ENCODE peak calls at places on chromosome 20, in four cellular contexts. S is HepG2, W is K562, M is SK-N-SH. L is an unnamed sample.

GRCh38 chr20:47776639-47777038 is 8.6 kb downstream of the SULF2 start:
- DNase-seq in S (no peak), W (no peak), M (no peak), L (no peak)

GRCh38 chr20:40892642-40893041 is 136.0 kb upstream of the TOP1 start:
- DNase-seq in S (no peak), W (no peak), M (no peak), L (no peak)

GRCh38 chr20:41889125-41889870 is 271.1 kb upstream of the CHD6 start:
- DNase-seq in M (peak), S (peak), W (peak), L (peak)

GRCh38 chr20:63754008-63754407 is 14.4 kb downstream of the SLC2A4RG start:
- DNase-seq in W (no peak), S (no peak), M (peak), L (no peak)

GRCh38 chr20:58402305-58402704 is 13.3 kb downstream of the VAPB start:
- DNase-seq in M (no peak), S (no peak), W (no peak), L (no peak)

GRCh38 chr20:56630086-56630493 is 984 bp downstream of the TFAP2C start:
- DNase-seq in M (peak), S (no peak), W (peak), L (peak)

GRCh38 chr20:10065154-10065833 is 30.5 kb downstream of the ANKEF1 start:
- DNase-seq in W (no peak), M (no peak), S (no peak), L (no peak)

GRCh38 chr20:1431158-1431557 is 35.5 kb downstream of the NSFL1C start:
- DNase-seq in W (no peak), S (no peak), M (no peak), L (no peak)

GRCh38 chr20:47305667-47306066 is 50.8 kb downstream of the ZMYND8 start:
- DNase-seq in M (no peak), S (no peak), W (no peak), L (no peak)

GRCh38 chr20:49245921-49246740 is 26.9 kb downstream of the DDX27 start:
- DNase-seq in M (peak), W (peak), S (peak), L (peak)

GRCh38 chr20:3231116-3231515 is 7.9 kb downstream of the SLC4A11 start:
- DNase-seq in S (no peak), W (no peak), M (no peak), L (no peak)

GRCh38 chr20:38726849-38727601 is 2.7 kb downstream of the SLC32A1 start:
- DNase-seq in W (peak), M (peak), S (peak), L (no peak)

GRCh38 chr20:43846516-43846905 is 68.1 kb upstream of the TOX2 start:
- DNase-seq in S (no peak), M (no peak), W (no peak), L (no peak)

GRCh38 chr20:17202668-17203067 is 24.2 kb upstream of the PCSK2 start:
- DNase-seq in S (no peak), W (no peak), M (no peak), L (no peak)

GRCh38 chr20:40991181-40991889 is 37.3 kb upstream of the TOP1 start:
- DNase-seq in M (no peak), W (no peak), S (no peak), L (no peak)

GRCh38 chr20:1761116-1761515 is 103.5 kb upstream of the SIRPG start:
- DNase-seq in M (no peak), S (no peak), W (no peak), L (peak)

GRCh38 chr20:62485062-62485700 is 9.4 kb upstream of the GATA5 start:
- DNase-seq in W (peak), M (no peak), S (no peak), L (no peak)

GRCh38 chr20:48066256-48066655 is 281.0 kb upstream of the SULF2 start:
- DNase-seq in W (no peak), M (no peak), S (no peak), L (no peak)

GRCh38 chr20:62129731-62130531 is 7.7 kb downstream of the LSM14B start:
- DNase-seq in W (no peak), M (no peak), S (no peak), L (no peak)

GRCh38 chr20:61806995-61807394 is 258.7 kb downstream of the TAF4 start:
- DNase-seq in S (no peak), W (no peak), M (no peak), L (no peak)

GRCh38 chr20:38905375-38905774 is 20.8 kb upstream of the FAM83D start:
- DNase-seq in W (no peak), S (no peak), M (no peak), L (no peak)

GRCh38 chr20:10619427-10619826 is 54.4 kb downstream of the JAG1 start:
- DNase-seq in W (no peak), S (no peak), M (no peak), L (peak)

GRCh38 chr20:35568645-35569044 is 26.8 kb downstream of the ERGIC3 start:
- DNase-seq in W (peak), S (peak), M (peak), L (peak)

GRCh38 chr20:1209447-1210387 is 6.5 kb downstream of the C20orf202 start:
- DNase-seq in W (no peak), M (no peak), S (no peak), L (peak)

GRCh38 chr20:5080384-5080877 is 39.3 kb downstream of the PCNA start:
- DNase-seq in S (no peak), M (no peak), W (no peak), L (no peak)

GRCh38 chr20:37381621-37382538 is 35.9 kb downstream of the SRC start:
- DNase-seq in S (peak), M (peak), W (no peak), L (no peak)

GRCh38 chr20:433300-433975 is 25.3 kb downstream of the RBCK1 start:
- DNase-seq in M (no peak), W (no peak), S (no peak), L (no peak)

GRCh38 chr20:23889775-23890187 is 10.2 kb upstream of the CST5 start:
- DNase-seq in M (peak), W (peak), S (peak), L (peak)

GRCh38 chr20:34175879-34176278 is 63.8 kb upstream of the EIF2S2 start:
- DNase-seq in S (no peak), M (no peak), W (no peak), L (no peak)

GRCh38 chr20:64079273-64080012 is at the start of gene RGS19:
- DNase-seq in M (peak), S (peak), W (peak), L (no peak)

GRCh38 chr20:31806564-31807355 is 12.4 kb upstream of the MYLK2 start:
- DNase-seq in M (no peak), W (no peak), S (no peak), L (no peak)
- TF ChIP-seq ELF1 in M (no peak), W (no peak), S (no peak), L (no peak)

GRCh38 chr20:60589624-60590023 is 631.4 kb downstream of the CDH26 start:
- DNase-seq in W (peak), M (no peak), S (no peak), L (no peak)
- H3K4me3 ChIP-seq in W (no peak), M (no peak), S (no peak), L (no peak)

GRCh38 chr20:50689864-50690263 is 1.5 kb downstream of the RIPOR3 start:
- DNase-seq in S (no peak), W (no peak), M (peak), L (no peak)
- TF ChIP-seq ELF1 in S (no peak), W (no peak), M (no peak), L (no peak)

GRCh38 chr20:25083141-25083772 is 1.3 kb upstream of the VSX1 start:
- DNase-seq in M (peak), S (no peak), W (no peak), L (no peak)

GRCh38 chr20:25083773-25084615 is 2.1 kb upstream of the VSX1 start:
- DNase-seq in S (no peak), W (no peak), M (no peak), L (no peak)

GRCh38 chr20:25081065-25081729 is 744 bp downstream of the VSX1 start:
- DNase-seq in S (no peak), M (peak), W (no peak), L (no peak)

GRCh38 chr20:25082498-25082873 is 545 bp upstream of the VSX1 start:
- DNase-seq in W (no peak), S (no peak), M (peak), L (no peak)

DNA sequence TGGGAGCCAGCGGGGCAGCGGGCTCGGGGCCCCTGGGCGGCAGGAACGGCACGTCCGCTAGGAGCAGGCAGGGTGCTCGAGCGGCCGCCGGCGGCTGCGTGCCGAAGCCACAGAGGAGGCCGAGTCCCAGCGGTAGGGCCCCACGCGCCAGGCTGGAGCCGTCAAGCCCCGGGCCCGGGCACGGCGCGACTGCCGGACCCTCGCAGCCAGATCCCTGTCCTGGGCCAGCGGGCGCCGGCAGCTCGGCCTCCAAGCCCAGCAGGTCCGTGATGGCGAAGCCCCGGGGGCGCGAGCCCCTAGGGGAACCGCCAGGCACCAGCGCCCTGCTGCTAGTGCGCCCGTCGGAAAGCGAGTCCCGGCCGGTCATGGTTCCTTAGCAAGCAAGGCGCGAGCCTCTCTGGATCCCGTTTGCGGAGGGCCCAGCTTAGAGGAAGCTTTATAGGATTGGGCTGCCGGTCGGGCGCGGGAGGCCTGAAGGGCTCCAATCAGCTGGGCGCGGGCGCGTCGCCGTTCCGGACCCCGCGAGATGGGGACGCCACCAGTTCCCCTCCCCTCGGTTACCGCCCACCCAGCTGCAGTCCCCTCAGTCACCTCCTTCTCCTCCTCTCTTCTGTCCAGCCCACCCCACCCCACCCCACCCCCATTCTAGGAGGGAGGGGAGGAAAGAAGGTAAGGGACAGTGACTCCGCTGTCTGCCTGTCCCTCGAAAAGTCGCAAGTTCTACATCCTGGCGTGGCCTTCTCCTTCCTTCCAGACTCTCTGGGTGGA is at the start of gene VSX1:
- DNase-seq in W (no peak), S (no peak), M (peak), L (no peak)
- H3K4me3 ChIP-seq in W (no peak), S (no peak), M (peak), L (no peak)

DNA sequence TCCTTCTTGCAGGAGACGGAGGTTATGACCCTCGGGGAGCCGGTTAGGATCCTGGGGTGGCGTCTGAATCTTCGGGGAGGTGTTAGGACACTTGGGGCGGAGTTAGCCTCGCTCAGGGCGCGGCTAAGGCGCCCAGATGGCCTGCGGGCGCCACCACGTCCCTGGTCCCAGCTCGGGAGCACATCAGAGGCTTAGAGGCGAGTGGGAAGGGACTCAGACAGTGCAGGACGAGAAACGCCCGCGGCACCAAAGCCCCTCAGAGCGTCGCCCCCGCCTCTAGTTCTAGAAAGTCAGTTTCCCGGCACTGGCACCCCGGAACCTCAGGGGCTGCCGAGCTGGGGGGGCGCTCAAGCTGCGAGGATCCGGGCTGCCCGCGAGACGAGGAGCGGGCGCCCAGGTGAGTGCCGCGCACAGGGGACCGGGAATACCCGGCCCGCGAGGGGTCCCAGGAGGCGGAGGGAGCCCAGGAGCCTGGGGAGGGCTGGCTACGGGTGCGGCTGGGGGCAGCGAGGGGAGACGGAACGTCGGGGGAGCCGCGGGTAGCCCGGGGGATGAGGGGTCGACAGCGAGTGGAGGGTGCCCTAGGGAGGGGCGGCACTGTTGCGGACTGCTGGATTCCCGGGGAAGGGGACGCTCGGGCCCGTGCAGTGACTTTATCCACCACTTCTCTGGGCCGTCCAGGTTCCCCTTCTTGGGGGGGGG is at the start of gene HCK:
- DNase-seq in W (no peak), M (peak), S (no peak), L (no peak)
- TF ChIP-seq ELF1 in W (no peak), M (no peak), S (no peak), L (no peak)

L was measured in HCT116.